ENCODE peak calls at places on chromosome 1, in nine cellular contexts. P, D, R, B, A, O, J, Q and W are unnamed samples.

GRCh38 chr1:74481607-74482006 is 30.8 kb downstream of the LRRC53 start:
- DNase-seq in A (no peak), B (no peak), P (no peak), Q (no peak), D (no peak), J (no peak), O (no peak), R (no peak), W (no peak)

GRCh38 chr1:111332190-111332589 is 41.5 kb downstream of the CHIA start:
- DNase-seq in Q (no peak), P (no peak), D (no peak), R (no peak), B (no peak), A (no peak), O (no peak), J (no peak), W (no peak)

GRCh38 chr1:36411674-36412648 is 14.3 kb upstream of the LSM10 start:
- DNase-seq in D (peak; percentile 49), A (peak; percentile 29), B (no peak), O (peak; percentile 42), Q (peak; percentile 79), J (peak; percentile 8), P (no peak), R (peak; percentile 30), W (no peak)

GRCh38 chr1:25869909-25870606 is 5.5 kb downstream of the PAQR7 start:
- DNase-seq in Q (peak; percentile 55), J (no peak), B (no peak), R (no peak), D (no peak), O (no peak), A (no peak), P (no peak), W (no peak)

GRCh38 chr1:226133504-226134123 is 52.9 kb downstream of the ACBD3 start:
- DNase-seq in J (no peak), R (no peak), Q (no peak), A (no peak), O (no peak), P (no peak), B (no peak), D (no peak), W (peak; percentile 86)

GRCh38 chr1:47030170-47030805 is 6.8 kb downstream of the CYP4X1 start:
- DNase-seq in D (peak; percentile 44), A (no peak), P (no peak), R (no peak), B (no peak), Q (no peak), J (no peak), O (no peak), W (peak; percentile 57)

GRCh38 chr1:184242507-184242943 is 144.3 kb upstream of the C1orf21 start:
- DNase-seq in D (peak; percentile 41), B (peak; percentile 3), O (peak; percentile 20), A (peak; percentile 91), Q (no peak), J (peak; percentile 50), P (peak; percentile 29), R (no peak), W (no peak)

GRCh38 chr1:14529436-14529835 is 69.0 kb upstream of the KAZN start:
- DNase-seq in J (peak; percentile 41), R (no peak), Q (no peak), P (no peak), A (no peak), B (no peak), D (no peak), O (no peak), W (no peak)

GRCh38 chr1:243943671-243944428 is 93.8 kb upstream of the AKT3 start:
- DNase-seq in P (no peak), R (peak; percentile 83), D (no peak), J (no peak), O (no peak), B (no peak), Q (no peak), A (no peak), W (peak; percentile 82)

GRCh38 chr1:84000954-84001495 is 2.1 kb upstream of the TTLL7 start:
- DNase-seq in A (no peak), D (no peak), Q (no peak), R (no peak), J (no peak), B (no peak), P (no peak), O (no peak), W (no peak)

GRCh38 chr1:183349201-183349711 is 68.9 kb downstream of the NMNAT2 start:
- DNase-seq in O (peak; percentile 19), R (no peak), P (no peak), B (no peak), Q (no peak), A (peak; percentile 52), J (peak; percentile 53), D (peak; percentile 46), W (no peak)

GRCh38 chr1:1431845-1432565 is 3.5 kb upstream of the VWA1 start:
- DNase-seq in A (no peak), P (no peak), J (no peak), Q (peak; percentile 43), B (no peak), R (no peak), D (peak; percentile 43), O (no peak), W (no peak)

GRCh38 chr1:35531368-35531767 is 25.8 kb downstream of the KIAA0319L start:
- DNase-seq in P (no peak), Q (no peak), R (no peak), D (no peak), B (no peak), A (no peak), O (no peak), J (no peak), W (no peak)

GRCh38 chr1:23196627-23197328 is 20.5 kb downstream of the HTR1D start:
- DNase-seq in R (peak; percentile 96), D (peak; percentile 98), O (peak; percentile 99), Q (no peak), B (peak; percentile 94), A (peak; percentile 98), P (peak; percentile 54), J (peak; percentile 97), W (no peak)

GRCh38 chr1:242034393-242034792 is 35.5 kb upstream of the MAP1LC3C start:
- DNase-seq in Q (no peak), P (no peak), A (no peak), D (no peak), R (no peak), J (no peak), O (no peak), B (no peak), W (no peak)

GRCh38 chr1:201127755-201128455 is 921 bp upstream of the ASCL5 start:
- DNase-seq in J (peak; percentile 48), R (no peak), O (peak; percentile 79), B (no peak), D (no peak), P (no peak), A (peak; percentile 63), Q (no peak), W (no peak)

GRCh38 chr1:3604997-3605823 is 6.1 kb downstream of the MEGF6 start:
- DNase-seq in P (no peak), J (no peak), R (no peak), A (no peak), D (no peak), O (no peak), Q (no peak), B (no peak), W (no peak)
- TF ChIP-seq CTCF in P (no peak), J (no peak), R (no peak), A (no peak), D (no peak), O (no peak), Q (no peak), B (no peak), W (no peak)

DNA sequence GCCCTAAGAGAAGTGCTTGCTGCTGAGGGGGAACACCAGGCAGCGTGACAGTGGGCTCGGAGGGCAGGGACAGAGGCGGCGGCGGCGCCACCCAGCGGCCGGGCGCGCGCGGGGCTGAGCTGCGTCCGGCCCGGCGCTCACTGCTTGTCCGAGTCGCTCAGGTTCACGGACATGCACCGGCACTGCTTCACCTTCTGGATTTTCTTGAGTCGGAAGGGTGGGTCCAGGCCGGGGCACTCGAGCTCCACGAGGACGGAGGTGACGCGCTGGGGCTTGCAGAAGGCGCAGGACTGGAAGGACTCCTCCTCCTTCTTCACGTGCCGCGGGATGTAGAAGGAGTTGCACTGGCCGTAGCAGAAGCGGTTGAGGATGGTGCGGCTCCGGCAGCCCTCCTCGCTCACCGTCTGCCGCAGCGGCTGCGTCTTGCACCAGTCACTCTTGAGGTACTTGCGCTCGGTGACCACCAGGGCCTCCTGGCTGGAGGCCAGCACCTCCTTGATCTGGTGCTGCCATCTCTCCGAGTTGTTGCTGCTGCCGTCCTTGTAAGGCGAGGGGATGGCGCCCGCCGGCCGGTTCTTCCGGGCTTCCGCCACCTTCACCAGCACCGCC is 119.0 kb downstream of the GREM2 start:
- DNase-seq in B (peak; percentile 35), R (peak; percentile 87), A (peak; percentile 14), D (peak; percentile 65), Q (no peak), P (no peak), O (peak; percentile 55), J (no peak), W (no peak)
- TF ChIP-seq CTCF in B (peak; percentile 65), R (peak; percentile 41), A (no peak), D (peak; percentile 34), Q (no peak), P (peak; percentile 14), O (peak; percentile 65), J (no peak), W (no peak)

DNA sequence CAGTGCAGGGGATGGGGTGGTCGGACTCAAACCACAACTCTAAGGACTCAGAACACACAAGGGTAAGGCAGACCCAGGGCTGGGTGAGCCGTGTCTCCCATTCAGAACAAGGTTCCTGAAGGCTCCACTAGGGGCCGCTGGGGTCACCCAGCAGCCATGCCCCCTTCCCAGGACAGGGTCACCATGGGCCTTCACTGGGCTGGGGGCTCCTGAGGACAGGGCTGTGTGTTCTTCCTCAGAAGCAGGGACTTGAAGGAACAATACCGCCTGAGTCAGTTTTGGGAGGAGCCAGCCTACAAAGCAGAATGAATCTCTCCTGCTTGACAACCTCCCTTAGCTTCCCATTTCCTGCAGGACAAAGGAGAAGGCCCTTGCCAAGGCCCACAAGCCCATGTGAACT is 15.4 kb downstream of the RIMS3 start:
- DNase-seq in P (no peak), Q (peak; percentile 24), A (no peak), B (no peak), J (no peak), O (no peak), R (no peak), D (peak; percentile 49), W (no peak)
- TF ChIP-seq CTCF in P (peak; percentile 19), Q (peak; percentile 46), A (peak; percentile 15), B (no peak), J (peak; percentile 27), O (peak; percentile 59), R (no peak), D (peak; percentile 43), W (peak; percentile 21)

DNA sequence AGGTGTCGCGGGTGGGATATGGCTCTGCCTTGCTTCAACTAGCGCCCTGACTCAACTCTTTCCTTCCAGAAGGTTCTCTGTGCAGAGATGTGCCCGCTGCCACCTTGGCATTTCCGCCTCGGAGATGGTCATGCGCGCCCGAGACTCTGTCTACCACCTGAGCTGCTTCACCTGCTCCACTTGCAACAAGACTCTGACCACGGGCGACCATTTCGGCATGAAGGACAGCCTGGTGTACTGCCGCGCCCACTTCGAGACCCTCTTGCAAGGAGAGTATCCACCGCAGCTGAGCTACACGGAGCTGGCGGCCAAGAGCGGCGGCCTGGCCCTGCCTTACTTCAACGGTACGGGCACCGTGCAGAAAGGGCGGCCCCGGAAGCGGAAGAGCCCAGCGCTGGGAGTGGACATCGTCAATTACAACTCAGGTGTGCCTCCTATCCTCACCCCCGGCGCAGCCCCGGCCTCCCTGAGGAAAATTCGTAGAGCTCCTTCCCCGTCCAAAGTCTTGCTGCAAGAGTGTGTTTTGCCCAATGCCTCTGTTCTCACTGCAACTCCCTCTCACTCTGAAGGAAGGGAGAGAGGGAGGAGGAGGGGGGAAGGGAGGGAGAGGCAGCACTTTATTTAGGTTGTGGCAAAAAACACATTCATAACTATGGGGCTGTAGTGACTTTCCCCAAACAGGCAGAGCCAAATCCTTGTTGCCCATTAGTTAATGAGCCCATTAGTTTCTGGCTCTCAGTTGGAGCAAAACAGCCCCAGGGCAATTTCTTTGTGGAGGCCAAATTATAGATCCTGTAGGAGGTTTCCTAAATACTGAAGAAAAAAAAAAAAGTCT is 4.3 kb downstream of the LHX9 start:
- DNase-seq in J (no peak), B (no peak), R (no peak), A (no peak), P (no peak), Q (no peak), D (no peak), O (no peak), W (no peak)
- TF ChIP-seq CTCF in J (no peak), B (no peak), R (no peak), A (no peak), P (no peak), Q (no peak), D (no peak), O (no peak), W (no peak)